ENCODE peak calls at places on chromosomes 1 and 21, in eight cellular contexts. K, R, Z, U, F, Q, C and V are unnamed samples.

GRCh38 chr1:159889202-159889601 is 10.8 kb downstream of the CFAP45 start:
- DNase-seq in F (no peak), Z (no peak), K (no peak), Q (no peak), C (no peak), R (no peak), U (no peak), V (no peak)

GRCh38 chr1:194281372-194281771 is 1095.0 kb upstream of the B3GALT2 start:
- DNase-seq in C (no peak), R (no peak), F (no peak), Z (no peak), U (no peak), K (no peak), Q (no peak), V (no peak)

GRCh38 chr1:158717344-158717743 is 3.2 kb downstream of the OR6K3 start:
- DNase-seq in U (no peak), Q (no peak), F (no peak), Z (no peak), K (no peak), R (no peak), C (no peak), V (no peak)

GRCh38 chr1:246139745-246140182 is 367.3 kb downstream of the SMYD3 start:
- DNase-seq in K (no peak), U (no peak), Q (peak; percentile 34), Z (no peak), R (no peak), C (no peak), F (no peak), V (no peak)

GRCh38 chr1:37636435-37636834 is 1.7 kb upstream of the RSPO1 start:
- DNase-seq in R (no peak), F (no peak), K (no peak), U (no peak), C (no peak), Z (no peak), Q (no peak), V (no peak)

GRCh38 chr1:152926091-152926490 is 17.7 kb downstream of the IVL start:
- DNase-seq in Q (peak; percentile 2), Z (no peak), R (peak; percentile 65), K (no peak), C (no peak), U (no peak), F (no peak), V (no peak)

GRCh38 chr1:27361044-27361402 is 5.7 kb downstream of the MAP3K6 start:
- DNase-seq in Q (no peak), R (peak; percentile 55), U (no peak), Z (no peak), F (no peak), C (no peak), K (no peak), V (no peak)

GRCh38 chr1:156750191-156750931 is 1.1 kb downstream of the HDGF start:
- DNase-seq in F (no peak), K (peak; percentile 67), R (peak; percentile 31), Z (peak; percentile 74), U (no peak), C (no peak), Q (no peak), V (no peak)

GRCh38 chr21:35648512-35648911 is 411.8 kb downstream of the SETD4 start:
- DNase-seq in U (no peak), R (no peak), F (no peak), Z (no peak), K (no peak), C (no peak), Q (no peak), V (no peak)

GRCh38 chr1:28893403-28894102 is 20.8 kb upstream of the EPB41 start:
- DNase-seq in K (no peak), F (no peak), C (peak; percentile 63), Z (no peak), Q (no peak), R (peak; percentile 81), U (no peak), V (no peak)

GRCh38 chr1:42422672-42423236 is 33.1 kb downstream of the ZMYND12 start:
- DNase-seq in F (no peak), R (no peak), Z (no peak), K (no peak), Q (peak; percentile 6), C (no peak), U (no peak), V (no peak)

GRCh38 chr1:2073382-2074230 is 23.4 kb downstream of the PRKCZ start:
- DNase-seq in K (no peak), F (no peak), Q (peak; percentile 61), U (peak; percentile 38), R (no peak), Z (no peak), C (no peak), V (no peak)

GRCh38 chr1:93537924-93538323 is 90.0 kb downstream of the FNBP1L start:
- DNase-seq in U (no peak), Q (no peak), K (no peak), C (no peak), F (no peak), R (no peak), Z (no peak), V (no peak)

GRCh38 chr1:198068280-198068679 is 88.5 kb upstream of the NEK7 start:
- DNase-seq in Q (no peak), C (no peak), U (no peak), K (no peak), F (no peak), Z (no peak), R (no peak), V (no peak)

DNA sequence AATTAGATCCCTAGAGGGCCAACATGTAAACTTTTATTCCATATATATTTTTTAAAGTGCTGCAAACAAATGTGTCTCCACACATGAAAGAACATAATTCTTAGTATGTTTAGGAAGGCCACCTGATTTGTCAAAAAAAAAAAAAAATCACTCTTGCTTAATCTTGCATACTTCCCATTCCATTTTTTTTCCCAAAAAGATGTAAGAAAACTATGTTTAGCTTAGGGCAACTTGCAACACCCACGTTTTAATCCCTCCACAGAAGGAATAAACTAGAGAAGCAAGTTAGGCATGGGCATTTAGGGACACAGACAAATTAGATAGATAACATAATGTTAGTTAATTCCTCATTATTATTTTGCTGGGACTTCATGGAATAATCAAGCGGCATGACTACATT is 5.5 kb downstream of the YOD1 start:
- DNase-seq in K (no peak), F (no peak), Q (no peak), U (no peak), C (no peak), Z (no peak), R (no peak), V (no peak)
- H3K36me3 ChIP-seq in K (no peaks in the 10 kb centered on the region), F (peaks cover 10% of the 10 kb centered on the region), Q (peaks cover 10% of the 10 kb centered on the region), U (peaks cover 4% of the 10 kb centered on the region), C (peaks cover 30% of the 10 kb centered on the region), Z (peaks cover 8% of the 10 kb centered on the region), R (peaks cover 9% of the 10 kb centered on the region), V (peaks cover 36% of the 10 kb centered on the region)

DNA sequence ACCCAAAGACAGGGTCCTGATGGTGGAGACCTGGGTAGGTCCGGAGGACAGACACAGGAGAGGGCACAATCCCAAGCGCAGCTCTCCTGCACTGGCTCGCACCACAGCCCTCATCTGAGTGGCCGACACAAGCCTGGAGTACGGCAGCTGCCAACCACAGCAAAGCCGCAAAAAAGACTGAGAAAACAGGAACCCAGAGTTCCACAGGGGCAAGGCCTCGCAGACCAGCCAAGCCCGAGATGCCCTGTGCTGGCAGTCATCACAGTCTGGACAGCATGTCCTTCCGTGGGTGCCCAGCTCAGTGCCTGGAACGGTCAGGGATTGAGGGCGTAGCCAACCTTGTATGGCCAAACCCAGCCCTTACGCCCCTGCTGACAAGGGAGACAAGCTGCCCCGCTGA is 11.4 kb downstream of the ZBTB48 start:
- DNase-seq in C (no peak), R (no peak), U (peak; percentile 83), Z (no peak), Q (no peak), K (no peak), F (no peak), V (no peak)
- H3K36me3 ChIP-seq in C (peaks cover 52% of the 10 kb centered on the region), R (peaks cover 9% of the 10 kb centered on the region), U (no peaks in the 10 kb centered on the region), Z (peaks cover 26% of the 10 kb centered on the region), Q (peaks cover 73% of the 10 kb centered on the region), K (no peaks in the 10 kb centered on the region), F (no peaks in the 10 kb centered on the region), V (peaks cover 31% of the 10 kb centered on the region)

GRCh38 chr1:223631367-223631977 is 34.0 kb downstream of the CAPN8 start:
- DNase-seq in F (no peak), Q (no peak), C (no peak), U (no peak), K (no peak), Z (no peak), R (no peak), V (no peak)

GRCh38 chr1:223628233-223628632 is 37.3 kb downstream of the CAPN8 start:
- DNase-seq in U (peak; percentile 57), Q (peak; percentile 51), C (peak; percentile 76), K (peak; percentile 63), F (peak; percentile 14), Z (peak; percentile 48), R (peak; percentile 75), V (no peak)

GRCh38 chr1:223634423-223634822 is 31.1 kb downstream of the CAPN8 start:
- DNase-seq in Q (no peak), Z (no peak), C (no peak), F (no peak), U (no peak), K (no peak), R (no peak), V (no peak)

GRCh38 chr1:223628858-223629257 is 36.6 kb downstream of the CAPN8 start:
- DNase-seq in F (no peak), Q (no peak), K (peak; percentile 32), U (no peak), R (no peak), C (no peak), Z (no peak), V (no peak)
- H3K36me3 ChIP-seq in F (no peaks in the 10 kb centered on the region), Q (no peaks in the 10 kb centered on the region), K (no peaks in the 10 kb centered on the region), U (no peaks in the 10 kb centered on the region), R (no peaks in the 10 kb centered on the region), C (no peaks in the 10 kb centered on the region), Z (no peaks in the 10 kb centered on the region), V (no peaks in the 10 kb centered on the region)

DNA sequence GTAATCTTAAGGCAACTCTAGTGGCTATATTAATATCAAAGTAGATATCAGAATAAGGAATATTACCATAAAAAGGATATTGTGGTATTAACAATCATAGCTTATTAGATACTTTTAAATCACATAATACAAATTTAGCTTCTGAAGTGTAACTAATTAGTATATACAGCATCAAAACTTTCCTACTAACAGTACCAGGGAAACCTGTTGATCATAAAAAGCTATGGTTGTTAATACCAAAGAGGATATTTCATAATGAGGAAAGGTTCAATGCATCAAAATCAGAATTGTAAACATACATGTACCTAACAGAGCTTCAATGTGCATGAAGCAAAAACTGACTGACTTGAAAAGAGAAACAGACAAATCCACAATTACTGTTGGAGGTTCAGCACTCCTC is 24.1 kb downstream of the ADSS2 start:
- DNase-seq in K (no peak), Z (no peak), Q (no peak), C (no peak), R (no peak), F (no peak), U (no peak), V (no peak)
- H3K36me3 ChIP-seq in K (no peaks in the 10 kb centered on the region), Z (peaks cover 14% of the 10 kb centered on the region), Q (peaks cover 17% of the 10 kb centered on the region), C (peaks cover 42% of the 10 kb centered on the region), R (peaks cover 10% of the 10 kb centered on the region), F (peaks cover 16% of the 10 kb centered on the region), U (no peaks in the 10 kb centered on the region), V (peaks cover 22% of the 10 kb centered on the region)